ENCODE peak calls at places on chromosomes 5 and 9, in seven cellular contexts. Y, Q, H, C, U, N and I are unnamed samples.

GRCh38 chr5:168908207-168908606 is 329.0 kb upstream of the PANK3 start:
- DNase-seq in H (no peak), Y (no peak), C (no peak), Q (peak), U (no peak), N (peak), I (peak)

GRCh38 chr9:89969156-89969566 is 364.3 kb downstream of the GADD45G start:
- DNase-seq in N (no peak), Y (peak), H (no peak), Q (no peak), U (no peak), C (no peak), I (peak)

GRCh38 chr5:124315746-124316415 is 430.6 kb downstream of the ZNF608 start:
- DNase-seq in N (no peak), U (no peak), C (no peak), Q (no peak), H (no peak), Y (peak), I (peak)

GRCh38 chr5:134437340-134438267 is 25.9 kb upstream of the CDKN2AIPNL start:
- DNase-seq in N (peak), Q (no peak), U (no peak), Y (peak), H (no peak), C (no peak), I (no peak)

GRCh38 chr9:117926031-117926655 is 221.9 kb downstream of the TLR4 start:
- DNase-seq in U (peak), C (no peak), Q (peak), N (no peak), Y (no peak), H (no peak), I (no peak)

GRCh38 chr5:34736445-34737119 is 80.5 kb downstream of the RAI14 start:
- DNase-seq in C (peak), Q (peak), H (peak), N (peak), U (no peak), Y (peak), I (peak)

GRCh38 chr9:111411266-111411665 is 72.9 kb downstream of the ECPAS start:
- DNase-seq in H (no peak), Y (no peak), N (no peak), U (no peak), Q (no peak), C (no peak), I (no peak)

GRCh38 chr5:138450971-138451370 is 12.1 kb downstream of the REEP2 start:
- DNase-seq in H (no peak), Q (no peak), U (no peak), Y (no peak), N (no peak), C (no peak), I (no peak)

GRCh38 chr9:86043586-86043985 is 55.8 kb downstream of the GOLM1 start:
- DNase-seq in U (no peak), C (no peak), H (no peak), Y (no peak), N (no peak), Q (no peak), I (no peak)

GRCh38 chr5:73641811-73642210 is 15.8 kb downstream of the ARHGEF28 start:
- DNase-seq in U (no peak), Q (peak), N (no peak), C (no peak), Y (no peak), H (no peak), I (no peak)

GRCh38 chr9:94767331-94768099 is 41.0 kb downstream of the AOPEP start:
- DNase-seq in C (no peak), Q (no peak), U (no peak), H (no peak), Y (peak), N (no peak), I (peak)

GRCh38 chr9:8492679-8493078 is 693.1 kb upstream of the DMAC1 start:
- DNase-seq in C (no peak), Q (no peak), H (no peak), U (no peak), Y (no peak), N (no peak), I (no peak)

GRCh38 chr9:114779352-114779845 is 26.4 kb downstream of the TNFSF15 start:
- DNase-seq in Q (no peak), N (no peak), C (no peak), U (no peak), Y (no peak), H (no peak), I (no peak)

GRCh38 chr9:35814106-35814840 is 569 bp downstream of the HINT2 start:
- DNase-seq in Q (peak), U (peak), H (peak), N (peak), Y (peak), C (no peak), I (peak)

GRCh38 chr9:129888085-129888808 is 53.0 kb downstream of the USP20 start:
- DNase-seq in Y (no peak), H (no peak), C (no peak), N (peak), U (no peak), Q (no peak), I (no peak)

GRCh38 chr5:171835066-171835465 is 49.4 kb downstream of the SMIM23 start:
- DNase-seq in H (no peak), Q (no peak), Y (no peak), C (no peak), N (peak), U (no peak), I (no peak)

GRCh38 chr9:126676685-126677143 is 63.0 kb downstream of the LMX1B start:
- DNase-seq in Q (peak), H (peak), C (peak), N (no peak), Y (no peak), U (peak), I (no peak)

GRCh38 chr9:110835859-110836271 is 167.3 kb downstream of the MUSK start:
- DNase-seq in Y (peak), U (no peak), C (no peak), H (no peak), Q (no peak), N (no peak), I (peak)

GRCh38 chr9:17025281-17025680 is 109.6 kb upstream of the CNTLN start:
- DNase-seq in N (no peak), H (no peak), U (no peak), Y (no peak), C (no peak), Q (no peak), I (no peak)

GRCh38 chr5:176810084-176810597 is at the start of gene UNC5A:
- DNase-seq in C (no peak), U (peak), H (peak), Y (peak), Q (peak), N (peak), I (peak)

GRCh38 chr9:90466481-90466880 is 176.1 kb downstream of the DIRAS2 start:
- DNase-seq in Y (no peak), U (no peak), N (no peak), H (no peak), C (no peak), Q (no peak), I (no peak)

GRCh38 chr9:69818946-69819345 is 1.7 kb upstream of the CFAP95 start:
- DNase-seq in U (no peak), H (no peak), C (no peak), N (no peak), Y (peak), Q (no peak), I (peak)

GRCh38 chr5:43129161-43129560 is 8.4 kb downstream of the ZNF131 start:
- DNase-seq in Q (no peak), U (no peak), H (no peak), N (peak), C (no peak), Y (no peak), I (no peak)

GRCh38 chr9:115360122-115360521 is 242.2 kb upstream of the TNC start:
- DNase-seq in N (no peak), Y (no peak), H (no peak), Q (no peak), C (no peak), U (peak), I (no peak)

GRCh38 chr9:94948567-94949235 is 222.2 kb downstream of the AOPEP start:
- DNase-seq in H (no peak), Y (peak), Q (no peak), U (no peak), C (no peak), N (peak), I (no peak)

GRCh38 chr5:169997736-169998284 is 17.5 kb upstream of the INSYN2B start:
- DNase-seq in Y (no peak), Q (no peak), H (no peak), N (peak), U (no peak), C (no peak), I (peak)

GRCh38 chr5:58860680-58861079 is 277.8 kb downstream of the RAB3C start:
- DNase-seq in N (no peak), Q (no peak), C (no peak), U (no peak), Y (no peak), H (no peak), I (peak)

GRCh38 chr9:124180557-124180956 is 77.2 kb upstream of the NEK6 start:
- DNase-seq in Y (peak), C (no peak), Q (no peak), H (no peak), N (no peak), U (no peak), I (no peak)

GRCh38 chr9:34587271-34587670 is 2.3 kb downstream of the CNTFR start:
- DNase-seq in Y (no peak), N (no peak), U (no peak), C (no peak), Q (no peak), H (no peak), I (no peak)

GRCh38 chr5:181235689-181236366 is 7.9 kb downstream of the RACK1 start:
- DNase-seq in Y (no peak), U (no peak), N (no peak), H (no peak), Q (no peak), C (no peak), I (no peak)

GRCh38 chr5:139745121-139745799 is 50.3 kb upstream of the PSD2 start:
- DNase-seq in H (peak), N (peak), Y (peak), Q (peak), U (no peak), C (no peak), I (peak)

GRCh38 chr9:109652971-109653370 is 127.0 kb upstream of the PALM2AKAP2 start:
- DNase-seq in C (no peak), U (no peak), H (no peak), N (peak), Q (peak), Y (peak), I (peak)

GRCh38 chr9:27384262-27385014 is 87.5 kb upstream of the EQTN start:
- DNase-seq in Y (no peak), U (no peak), N (no peak), H (no peak), C (no peak), Q (no peak), I (no peak)

GRCh38 chr9:32247173-32247572 is 137.3 kb upstream of the ACO1 start:
- DNase-seq in Q (no peak), N (no peak), H (no peak), C (no peak), U (no peak), Y (no peak), I (no peak)

GRCh38 chr9:100534401-100534800 is 43.5 kb upstream of the CAVIN4 start:
- DNase-seq in Y (no peak), C (no peak), N (no peak), Q (no peak), U (no peak), H (no peak), I (no peak)

GRCh38 chr9:137276757-137277328 is 683 bp upstream of the TOR4A start:
- DNase-seq in H (peak), N (no peak), Y (peak), Q (peak), C (no peak), U (no peak), I (peak)

GRCh38 chr9:107539427-107540154 is 50.0 kb upstream of the KLF4 start:
- DNase-seq in C (peak), H (peak), N (peak), Y (no peak), Q (peak), U (no peak), I (peak)

GRCh38 chr5:172441262-172441751 is 13.0 kb downstream of the SH3PXD2B start:
- DNase-seq in U (no peak), C (no peak), Q (no peak), Y (no peak), H (no peak), N (peak), I (no peak)

GRCh38 chr9:135131488-135131887 is 44.0 kb downstream of the OLFM1 start:
- DNase-seq in H (no peak), N (no peak), C (no peak), Q (no peak), U (no peak), Y (no peak), I (no peak)
- H3K23ac ChIP-seq in H (no peak), N (no peak), C (no peak), Q (no peak), U (no peak), Y (no peak), I (no peak)

GRCh38 chr5:102832445-102832844 is 77.3 kb downstream of the PAM start:
- DNase-seq in Q (no peak), N (no peak), U (no peak), Y (no peak), H (no peak), C (no peak), I (no peak)

GRCh38 chr5:102834438-102834964 is 79.4 kb downstream of the PAM start:
- DNase-seq in N (no peak), Q (no peak), C (no peak), U (no peak), Y (no peak), H (no peak), I (no peak)

GRCh38 chr5:102835715-102836114 is 80.6 kb downstream of the PAM start:
- DNase-seq in Q (no peak), H (no peak), U (no peak), C (no peak), Y (no peak), N (peak), I (no peak)

GRCh38 chr5:102830241-102830640 is 75.1 kb downstream of the PAM start:
- DNase-seq in C (no peak), H (no peak), Y (no peak), U (no peak), N (no peak), Q (no peak), I (no peak)

DNA sequence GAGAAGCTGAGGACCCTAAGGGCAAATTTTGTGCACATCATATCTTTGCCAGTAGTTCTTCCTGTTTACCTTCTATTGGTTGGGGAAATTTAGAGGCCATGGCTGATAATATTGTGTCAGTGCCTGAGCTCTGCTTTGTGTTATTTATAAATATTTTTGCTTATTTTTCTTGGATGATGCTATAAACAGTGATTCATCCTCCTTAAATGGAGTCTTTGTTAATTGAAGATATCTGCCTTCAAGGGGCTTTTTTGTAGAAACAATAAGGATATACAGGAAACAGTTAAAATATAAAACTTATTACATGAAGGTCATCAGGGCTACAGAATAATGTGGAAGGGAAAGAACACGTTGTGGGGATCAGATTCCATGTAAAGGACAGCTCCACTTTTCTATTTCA is 78.0 kb downstream of the PAM start:
- DNase-seq in C (no peak), H (no peak), Q (no peak), U (no peak), N (no peak), Y (no peak), I (no peak)
- H3K23ac ChIP-seq in C (no peak), H (no peak), Q (no peak), U (no peak), N (no peak), Y (no peak), I (no peak)

DNA sequence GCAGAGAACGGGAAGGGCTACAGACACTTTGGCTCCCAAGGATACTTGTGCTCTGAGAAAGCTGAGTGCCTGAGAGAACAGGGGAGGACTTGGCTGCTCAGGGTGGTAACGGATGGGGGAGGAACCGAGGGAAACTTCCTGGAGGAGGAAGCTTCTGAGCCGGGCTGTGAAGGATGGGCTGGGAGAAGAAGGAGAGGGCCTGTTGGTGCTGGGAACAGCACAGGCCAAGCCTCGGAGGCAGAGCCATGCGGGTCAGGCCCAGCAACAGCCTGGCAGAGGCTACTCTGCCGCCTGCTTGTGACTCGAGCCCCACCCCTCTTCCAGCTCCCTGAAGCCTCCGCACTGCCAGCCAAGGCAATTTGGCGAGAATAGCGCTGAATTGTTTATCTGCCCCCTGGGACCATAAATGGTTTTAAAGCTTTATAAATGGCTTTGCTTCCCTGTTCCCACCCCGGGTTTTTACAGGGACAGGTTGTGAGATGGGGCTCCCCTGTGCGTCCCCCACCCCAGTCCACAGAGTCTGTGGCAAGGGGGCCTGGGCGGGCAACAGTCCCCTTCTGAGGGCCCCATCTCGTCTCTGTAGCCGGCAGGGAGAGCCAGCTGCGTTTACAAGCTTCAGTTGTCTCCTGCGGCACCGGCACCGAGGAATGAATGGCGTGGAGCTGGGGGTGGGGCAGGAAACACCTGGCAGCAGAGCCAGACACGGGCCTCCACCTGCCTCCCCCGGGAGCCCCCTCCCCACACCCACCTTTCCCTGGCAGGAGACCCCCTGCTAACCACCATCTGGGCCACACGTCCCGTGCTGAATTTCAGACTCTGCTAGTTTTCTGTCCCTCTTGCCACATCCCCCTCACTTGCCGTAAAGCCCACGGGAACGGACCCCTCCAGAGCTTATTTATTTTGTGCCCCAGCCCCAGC is 24.4 kb downstream of the FAM163B start:
- DNase-seq in N (no peak), H (peak), C (no peak), U (no peak), Q (peak), Y (no peak), I (peak)
- H3K23ac ChIP-seq in N (no peak), H (no peak), C (no peak), U (no peak), Q (no peak), Y (no peak), I (peak)

GRCh38 chr5:39149966-39150365 is 69.4 kb downstream of the FYB1 start:
- DNase-seq in Y (no peak), C (no peak), U (no peak), Q (no peak), H (no peak), N (no peak), I (no peak)

GRCh38 chr5:39148983-39149534 is 70.3 kb downstream of the FYB1 start:
- DNase-seq in Q (peak), Y (peak), C (no peak), H (no peak), N (peak), U (no peak), I (peak)

GRCh38 chr5:39146831-39147540 is 72.4 kb downstream of the FYB1 start:
- DNase-seq in N (no peak), C (no peak), U (no peak), Q (no peak), H (no peak), Y (no peak), I (no peak)

GRCh38 chr5:39156082-39156481 is 63.3 kb downstream of the FYB1 start:
- DNase-seq in U (no peak), N (no peak), C (no peak), Q (no peak), H (no peak), Y (no peak), I (no peak)

DNA sequence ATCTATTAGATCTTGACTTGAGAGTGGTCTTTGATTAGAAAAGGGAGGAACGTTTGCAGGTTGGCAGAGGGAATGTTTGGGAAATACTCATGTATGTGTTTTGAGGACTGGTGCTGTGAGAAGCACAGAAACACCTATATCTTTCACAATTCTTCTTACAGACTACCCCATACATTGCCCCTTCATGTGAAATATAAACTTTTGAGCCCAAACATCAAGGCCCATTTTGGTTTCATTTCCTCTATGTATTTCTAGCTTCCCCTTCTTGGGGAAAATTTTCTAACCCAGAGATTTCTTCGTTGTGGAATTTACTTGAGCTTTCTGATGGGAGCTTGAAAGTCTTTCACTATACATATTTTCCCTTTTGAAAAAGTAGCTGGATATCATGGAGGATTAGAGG is 67.6 kb downstream of the FYB1 start:
- DNase-seq in Q (no peak), C (no peak), Y (no peak), N (no peak), U (no peak), H (no peak), I (no peak)
- H3K23ac ChIP-seq in Q (no peak), C (no peak), Y (no peak), N (no peak), U (no peak), H (no peak), I (no peak)

DNA sequence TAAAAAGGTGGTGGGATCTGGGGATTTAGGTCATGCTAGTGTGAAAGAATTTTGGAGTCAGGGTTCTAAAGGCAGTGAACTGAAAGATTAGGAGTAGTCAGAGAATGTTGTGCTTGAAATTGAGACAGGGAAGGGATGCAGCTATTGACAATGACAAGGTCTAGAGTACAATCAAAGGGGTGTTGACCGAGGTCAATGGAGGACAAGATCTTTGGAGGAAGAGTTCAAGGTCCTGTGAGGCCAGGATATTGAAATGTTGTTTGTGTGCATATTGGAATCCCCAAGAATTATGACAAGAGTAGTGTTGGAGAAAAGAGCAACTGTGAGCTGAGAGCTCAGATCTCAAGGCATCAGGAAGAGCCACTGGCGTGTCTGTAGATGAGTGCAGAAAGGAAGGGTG is 116.9 kb downstream of the RASGRF2 start:
- DNase-seq in N (no peak), Q (no peak), H (no peak), C (no peak), U (no peak), Y (no peak), I (no peak)
- H3K23ac ChIP-seq in N (no peak), Q (no peak), H (no peak), C (no peak), U (no peak), Y (no peak), I (no peak)

GRCh38 chr5:50763356-50763755 is 96.9 kb downstream of the PARP8 start:
- DNase-seq in H (no peak), N (no peak), U (no peak), C (no peak), Q (no peak), Y (no peak), I (no peak)
- H3K23ac ChIP-seq in H (no peak), N (no peak), U (no peak), C (no peak), Q (no peak), Y (no peak), I (no peak)